ENCODE peak calls at places on chromosomes 1 and 21, in five cellular contexts. One of them, this sample, is unnamed.

GRCh38 chr1:240980342-240980741 is 368.4 kb upstream of the GREM2 start:
- DNase-seq in right atrium auricular region: no peak
- DNase-seq in osteoblast: no peak
- DNase-seq in lung: no peak
- DNase-seq in stomach: no peak
- DNase-seq in this sample: no peak

GRCh38 chr1:192235127-192235526 is 76.9 kb downstream of the RGS18 start:
- DNase-seq in right atrium auricular region: no peak
- DNase-seq in stomach: no peak
- DNase-seq in osteoblast: no peak
- DNase-seq in lung: no peak
- DNase-seq in this sample: no peak

GRCh38 chr1:55010887-55011217 is 12.1 kb downstream of the BSND start:
- DNase-seq in osteoblast: no peak
- DNase-seq in lung: no peak
- DNase-seq in right atrium auricular region: no peak
- DNase-seq in stomach: no peak
- DNase-seq in this sample: no peak

GRCh38 chr1:224690576-224690975 is 74.5 kb downstream of the CNIH3 start:
- DNase-seq in lung: no peak
- DNase-seq in osteoblast: no peak
- DNase-seq in stomach: no peak
- DNase-seq in right atrium auricular region: no peak
- DNase-seq in this sample: no peak

GRCh38 chr1:28358701-28359100 is 10.8 kb upstream of the PHACTR4 start:
- DNase-seq in stomach: no peak
- DNase-seq in osteoblast: no peak
- DNase-seq in right atrium auricular region: no peak
- DNase-seq in lung: no peak
- DNase-seq in this sample: no peak

GRCh38 chr1:65420590-65421340 is at the start of the genes LEPR and LEPROT:
- DNase-seq in stomach: no peak
- DNase-seq in right atrium auricular region: no peak
- DNase-seq in lung: no peak
- DNase-seq in osteoblast: peak; percentile 93
- DNase-seq in this sample: no peak

GRCh38 chr21:15164678-15165303 is 100.0 kb upstream of the NRIP1 start:
- DNase-seq in stomach: no peak
- DNase-seq in lung: no peak
- DNase-seq in osteoblast: no peak
- DNase-seq in right atrium auricular region: no peak
- DNase-seq in this sample: no peak

GRCh38 chr1:161498646-161499045 is 6.6 kb upstream of the FCGR2A start:
- DNase-seq in lung: no peak
- DNase-seq in stomach: no peak
- DNase-seq in osteoblast: no peak
- DNase-seq in right atrium auricular region: no peak
- DNase-seq in this sample: no peak

GRCh38 chr1:159823401-159823800 is 3.3 kb upstream of the SLAMF8 start:
- DNase-seq in lung: no peak
- DNase-seq in osteoblast: no peak
- DNase-seq in stomach: no peak
- DNase-seq in right atrium auricular region: no peak
- DNase-seq in this sample: no peak

GRCh38 chr1:245366886-245367285 is 212.1 kb downstream of the KIF26B start:
- DNase-seq in lung: no peak
- DNase-seq in stomach: no peak
- DNase-seq in right atrium auricular region: no peak
- DNase-seq in osteoblast: no peak
- DNase-seq in this sample: no peak

GRCh38 chr1:30722175-30722537 is 1.2 kb downstream of the MATN1 start:
- DNase-seq in osteoblast: no peak
- DNase-seq in stomach: peak; percentile 68
- DNase-seq in lung: no peak
- DNase-seq in right atrium auricular region: no peak
- DNase-seq in this sample: no peak

GRCh38 chr1:173479649-173480048 is 2.5 kb downstream of the PRDX6 start:
- DNase-seq in stomach: no peak
- DNase-seq in osteoblast: no peak
- DNase-seq in lung: no peak
- DNase-seq in right atrium auricular region: no peak
- DNase-seq in this sample: no peak

GRCh38 chr1:214505134-214505533 is 46.3 kb downstream of the PTPN14 start:
- DNase-seq in stomach: no peak
- DNase-seq in right atrium auricular region: no peak
- DNase-seq in lung: no peak
- DNase-seq in osteoblast: no peak
- DNase-seq in this sample: no peak

GRCh38 chr1:153775432-153776311 is 465 bp downstream of the SLC27A3 start:
- DNase-seq in osteoblast: peak; percentile 89
- DNase-seq in right atrium auricular region: peak; percentile 69
- DNase-seq in lung: peak; percentile 79
- DNase-seq in stomach: peak; percentile 77
- DNase-seq in this sample: peak; percentile 73

GRCh38 chr1:179876289-179876715 is 1.3 kb downstream of the TOR1AIP2 start:
- DNase-seq in osteoblast: no peak
- DNase-seq in right atrium auricular region: no peak
- DNase-seq in stomach: no peak
- DNase-seq in lung: peak; percentile 48
- DNase-seq in this sample: no peak

GRCh38 chr1:1862905-1863547 is 27.9 kb downstream of the GNB1 start:
- DNase-seq in osteoblast: peak; percentile 78
- DNase-seq in right atrium auricular region: no peak
- DNase-seq in lung: no peak
- DNase-seq in stomach: no peak
- DNase-seq in this sample: no peak

GRCh38 chr21:41169701-41170100 is 1.7 kb downstream of the BACE2 start:
- DNase-seq in osteoblast: peak; percentile 63
- DNase-seq in right atrium auricular region: no peak
- DNase-seq in stomach: no peak
- DNase-seq in lung: no peak
- DNase-seq in this sample: no peak
- H3K4me3 ChIP-seq in osteoblast: peak overlapping the region; percentile 80
- H3K4me3 ChIP-seq in right atrium auricular region: peak overlapping the region; percentile 91
- H3K4me3 ChIP-seq in stomach: peak overlapping the region; percentile 86
- H3K4me3 ChIP-seq in lung: no peak overlapping the region
- H3K4me3 ChIP-seq in this sample: no peak overlapping the region

GRCh38 chr1:41898191-41898713 is 20.5 kb downstream of the HIVEP3 start:
- DNase-seq in osteoblast: no peak
- DNase-seq in stomach: no peak
- DNase-seq in lung: peak; percentile 28
- DNase-seq in right atrium auricular region: no peak
- DNase-seq in this sample: no peak
- H3K4me1 ChIP-seq in osteoblast: peaks cover 35% of the 10 kb centered on the region
- H3K4me1 ChIP-seq in stomach: peaks cover 10% of the 10 kb centered on the region
- H3K4me1 ChIP-seq in lung: peaks cover 29% of the 10 kb centered on the region
- H3K4me1 ChIP-seq in right atrium auricular region: peaks cover 38% of the 10 kb centered on the region
- H3K4me1 ChIP-seq in this sample: peaks cover 21% of the 10 kb centered on the region

GRCh38 chr1:10634428-10635384 is 160.0 kb downstream of the PEX14 start:
- DNase-seq in right atrium auricular region: no peak
- DNase-seq in osteoblast: peak; percentile 99
- DNase-seq in stomach: no peak
- DNase-seq in lung: no peak
- DNase-seq in this sample: peak; percentile 57
- TF ChIP-seq CTCF in right atrium auricular region: no peak
- TF ChIP-seq CTCF in osteoblast: no peak
- TF ChIP-seq CTCF in stomach: no peak
- TF ChIP-seq CTCF in lung: no peak
- TF ChIP-seq CTCF in this sample: no peak

DNA sequence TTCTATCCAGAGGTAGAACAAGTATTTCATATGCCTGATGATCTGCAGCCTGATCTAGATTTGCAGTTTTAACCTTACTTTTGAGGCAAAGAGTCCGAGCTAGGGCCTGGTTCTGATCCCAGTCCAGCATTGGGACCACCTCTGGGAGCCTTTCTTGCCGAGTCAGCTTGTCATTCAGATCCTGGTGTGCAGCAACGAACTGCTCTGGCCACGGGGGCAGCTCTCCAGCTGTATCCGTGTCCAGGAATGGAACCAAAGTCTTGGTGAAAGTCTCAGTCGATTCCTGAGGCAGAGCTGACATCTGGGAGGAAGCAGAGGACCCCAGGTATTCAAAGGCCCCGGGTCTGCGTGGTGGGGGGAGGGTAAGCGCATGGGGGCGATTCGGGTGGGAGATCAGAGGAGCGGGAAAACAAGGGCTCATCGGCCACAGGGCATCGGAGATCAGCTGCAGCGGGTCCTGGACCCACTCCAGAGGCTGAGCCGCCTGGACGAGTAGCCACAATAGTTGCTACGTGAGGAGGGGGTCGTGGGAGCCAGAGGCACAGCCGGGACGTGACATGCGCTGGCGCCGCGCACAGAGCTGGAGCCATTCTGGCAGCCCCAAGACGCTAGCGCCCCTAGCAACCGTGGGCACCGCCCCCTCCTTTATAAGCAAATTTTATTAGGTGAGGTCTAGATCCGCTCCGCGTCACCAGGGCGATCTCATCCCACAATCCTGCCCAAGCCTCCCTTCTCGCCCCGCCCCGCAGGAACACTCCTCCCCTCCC is 32.4 kb upstream of the BSDC1 start:
- DNase-seq in osteoblast: peak; percentile 82
- DNase-seq in stomach: no peak
- DNase-seq in lung: no peak
- DNase-seq in right atrium auricular region: no peak
- DNase-seq in this sample: no peak
- H3K4me3 ChIP-seq in osteoblast: peak overlapping the region; percentile 48
- H3K4me3 ChIP-seq in stomach: peak overlapping the region; percentile 36
- H3K4me3 ChIP-seq in lung: no peak overlapping the region
- H3K4me3 ChIP-seq in right atrium auricular region: peak overlapping the region; percentile 45
- H3K4me3 ChIP-seq in this sample: peak overlapping the region; percentile 43

GRCh38 chr1:6423321-6423999 is 1.1 kb upstream of the ESPN start:
- DNase-seq in right atrium auricular region: no peak
- DNase-seq in lung: peak; percentile 65
- DNase-seq in osteoblast: peak; percentile 95
- DNase-seq in stomach: peak; percentile 83
- DNase-seq in this sample: no peak
- H3K4me1 ChIP-seq in right atrium auricular region: peaks cover 51% of the 10 kb centered on the region
- H3K4me1 ChIP-seq in lung: peaks cover 26% of the 10 kb centered on the region
- H3K4me1 ChIP-seq in osteoblast: peaks cover 8% of the 10 kb centered on the region
- H3K4me1 ChIP-seq in stomach: peaks cover 53% of the 10 kb centered on the region
- H3K4me1 ChIP-seq in this sample: peaks cover 48% of the 10 kb centered on the region

GRCh38 chr1:63913533-63913932 is 139.7 kb downstream of the ROR1 start:
- DNase-seq in lung: no peak
- DNase-seq in stomach: no peak
- DNase-seq in right atrium auricular region: no peak
- DNase-seq in osteoblast: no peak
- DNase-seq in this sample: no peak

GRCh38 chr1:63916485-63917360 is 142.9 kb downstream of the ROR1 start:
- DNase-seq in lung: no peak
- DNase-seq in right atrium auricular region: no peak
- DNase-seq in stomach: peak; percentile 55
- DNase-seq in osteoblast: no peak
- DNase-seq in this sample: no peak

GRCh38 chr1:63914241-63914640 is 140.4 kb downstream of the ROR1 start:
- DNase-seq in stomach: no peak
- DNase-seq in lung: no peak
- DNase-seq in right atrium auricular region: no peak
- DNase-seq in osteoblast: no peak
- DNase-seq in this sample: no peak

GRCh38 chr1:63914706-63915105 is 140.9 kb downstream of the ROR1 start:
- DNase-seq in lung: no peak
- DNase-seq in osteoblast: no peak
- DNase-seq in right atrium auricular region: no peak
- DNase-seq in stomach: no peak
- DNase-seq in this sample: no peak

DNA sequence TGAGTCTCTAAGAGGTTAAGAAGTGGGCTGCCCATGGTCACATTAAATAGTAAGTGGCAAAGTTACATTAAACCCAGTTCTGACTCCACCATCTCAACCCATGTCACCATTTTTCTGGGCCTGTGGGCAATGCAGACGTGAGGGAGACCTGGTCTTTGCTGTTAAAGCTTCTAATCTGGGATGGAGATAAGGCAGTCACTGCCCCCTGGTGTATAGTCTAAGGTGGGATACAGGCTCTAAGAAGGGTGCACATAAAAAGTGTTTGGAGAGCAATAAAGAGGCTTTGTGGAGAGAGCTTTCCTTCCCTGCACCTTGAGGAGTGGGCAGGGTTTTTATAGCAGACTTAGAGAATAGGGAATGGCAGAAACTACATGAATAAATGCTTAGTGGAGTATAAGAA is 141.3 kb downstream of the ROR1 start:
- DNase-seq in osteoblast: no peak
- DNase-seq in lung: no peak
- DNase-seq in right atrium auricular region: no peak
- DNase-seq in stomach: no peak
- DNase-seq in this sample: no peak
- TF ChIP-seq CTCF in osteoblast: peak; percentile 35
- TF ChIP-seq CTCF in lung: no peak
- TF ChIP-seq CTCF in right atrium auricular region: no peak
- TF ChIP-seq CTCF in stomach: no peak
- TF ChIP-seq CTCF in this sample: no peak

GRCh38 chr1:229556551-229556950 is 2.0 kb downstream of the ABCB10 start:
- DNase-seq in stomach: no peak
- DNase-seq in right atrium auricular region: no peak
- DNase-seq in lung: no peak
- DNase-seq in osteoblast: peak; percentile 67
- DNase-seq in this sample: no peak
- H3K4me3 ChIP-seq in stomach: no peak overlapping the region
- H3K4me3 ChIP-seq in right atrium auricular region: no peak overlapping the region
- H3K4me3 ChIP-seq in lung: no peak overlapping the region
- H3K4me3 ChIP-seq in osteoblast: no peak overlapping the region
- H3K4me3 ChIP-seq in this sample: no peak overlapping the region

This sample was measured in heart right ventricle.